ENCODE peak calls at places on chromosomes 5 and 9, in nine cellular contexts. U is hypothalamus; S is CD8-positive, alpha-beta memory T cell; P is lower lobe of right lung; Y is stimulated activated naive CD8-positive, alpha-beta T cell treated with anti-CD3 and anti-CD28 coated beads, Interleukin-15, Interleukin-2, amounts not matched to agents 100 U/mL and 50 U/mL, for 24 hours; A is suprapubic skin; J is stimulated activated CD4-positive, alpha-beta T cell treated with anti-CD3 and anti-CD28 coated beads, Interleukin-2, amount 100 ng/mL, for 24 hours; R is NCI-H1092 treated with DMSO at 0.1 percent for 48 hours; C is A172. B is an unnamed sample.

GRCh38 chr9:127076860-127077657 is 45.4 kb downstream of the ANGPTL2 start:
- DNase-seq in U (no peak), S (no peak), P (no peak), Y (no peak), A (no peak), J (no peak), R (no peak), C (no peak), B (no peak)

GRCh38 chr5:93123127-93123526 is 457.9 kb downstream of the NR2F1-AS1 start:
- DNase-seq in U (no peak), S (no peak), P (no peak), Y (no peak), A (no peak), J (no peak), R (no peak), C (no peak), B (no peak)

GRCh38 chr5:176499273-176499672 is 37.9 kb downstream of the RNF44 start:
- DNase-seq in U (no peak), S (no peak), P (no peak), Y (no peak), A (no peak), J (no peak), R (no peak), C (no peak), B (no peak)

GRCh38 chr5:163821142-163821541 is 315.7 kb downstream of the MAT2B start:
- DNase-seq in U (no peak), S (no peak), P (no peak), Y (no peak), A (no peak), J (no peak), R (no peak), C (no peak), B (no peak)

GRCh38 chr5:176447538-176447981 is 625 bp upstream of the FAF2 start:
- DNase-seq in U (no peak), S (no peak), P (no peak), Y (no peak), A (peak), J (no peak), R (peak), C (no peak), B (no peak)

GRCh38 chr5:101904736-101905135 is 391.3 kb downstream of the SLCO4C1 start:
- DNase-seq in U (no peak), S (no peak), P (no peak), Y (no peak), A (no peak), J (no peak), R (no peak), C (no peak), B (no peak)

GRCh38 chr5:173907686-173908371 is 19.7 kb downstream of the CPEB4 start:
- DNase-seq in U (no peak), S (no peak), P (no peak), Y (no peak), A (no peak), J (no peak), R (no peak), C (no peak), B (no peak)

GRCh38 chr9:81492710-81493447 is 196.5 kb downstream of the TLE1 start:
- DNase-seq in U (no peak), S (no peak), P (no peak), Y (no peak), A (no peak), J (no peak), R (peak), C (peak), B (no peak)

GRCh38 chr5:581941-582340 is 30.2 kb upstream of the CEP72 start:
- DNase-seq in U (no peak), S (no peak), P (no peak), Y (no peak), A (peak), J (no peak), R (no peak), C (no peak), B (peak)

GRCh38 chr9:87152206-87152605 is 204.9 kb upstream of the GAS1 start:
- DNase-seq in U (no peak), S (no peak), P (no peak), Y (no peak), A (no peak), J (no peak), R (no peak), C (no peak), B (no peak)

GRCh38 chr5:51053361-51053760 is 329.9 kb upstream of the ISL1 start:
- DNase-seq in U (no peak), S (no peak), P (no peak), Y (no peak), A (no peak), J (no peak), R (no peak), C (no peak), B (no peak)

GRCh38 chr5:138180183-138180782 is 1.4 kb downstream of the KIF20A start:
- DNase-seq in U (no peak), S (no peak), P (no peak), Y (no peak), A (no peak), J (no peak), R (peak), C (peak), B (no peak)

GRCh38 chr5:89998505-89998904 is 411.1 kb downstream of the CETN3 start:
- DNase-seq in U (no peak), S (no peak), P (no peak), Y (no peak), A (no peak), J (no peak), R (no peak), C (no peak), B (no peak)

GRCh38 chr5:42675602-42676001 is 81.0 kb upstream of the CCDC152 start:
- DNase-seq in U (no peak), S (no peak), P (no peak), Y (no peak), A (no peak), J (no peak), R (no peak), C (no peak), B (no peak)

GRCh38 chr5:133428072-133428660 is 184.2 kb downstream of the FSTL4 start:
- DNase-seq in U (no peak), S (no peak), P (no peak), Y (no peak), A (no peak), J (peak), R (no peak), C (no peak), B (no peak)

GRCh38 chr9:137411670-137412380 is 11.1 kb downstream of the EXD3 start:
- DNase-seq in U (no peak), S (no peak), P (peak), Y (peak), A (no peak), J (peak), R (no peak), C (peak), B (no peak)

GRCh38 chr5:126857472-126858410 is 80.8 kb downstream of the LMNB1 start:
- DNase-seq in U (peak), S (no peak), P (no peak), Y (no peak), A (no peak), J (no peak), R (no peak), C (no peak), B (no peak)

GRCh38 chr9:22469928-22470544 is 23.4 kb downstream of the DMRTA1 start:
- DNase-seq in U (no peak), S (no peak), P (no peak), Y (peak), A (no peak), J (no peak), R (peak), C (peak), B (no peak)

GRCh38 chr5:141234109-141234508 is 11.0 kb downstream of the PCDHB14 start:
- DNase-seq in U (no peak), S (no peak), P (no peak), Y (no peak), A (no peak), J (no peak), R (no peak), C (no peak), B (no peak)

GRCh38 chr9:15927131-15927530 is 374.3 kb downstream of the CCDC171 start:
- DNase-seq in U (no peak), S (no peak), P (no peak), Y (no peak), A (no peak), J (no peak), R (no peak), C (no peak), B (no peak)

GRCh38 chr5:163489055-163489744 is 16.2 kb upstream of the MAT2B start:
- DNase-seq in U (no peak), S (no peak), P (no peak), Y (no peak), A (no peak), J (no peak), R (no peak), C (peak), B (no peak)

GRCh38 chr5:1685076-1685475 is 114.6 kb downstream of the MRPL36 start:
- DNase-seq in U (no peak), S (no peak), P (no peak), Y (no peak), A (no peak), J (no peak), R (no peak), C (no peak), B (no peak)

GRCh38 chr9:76181020-76181641 is 213.1 kb downstream of the RFK start:
- DNase-seq in U (no peak), S (no peak), P (no peak), Y (no peak), A (no peak), J (no peak), R (no peak), C (peak), B (no peak)

GRCh38 chr5:170297589-170298462 is at the start of gene LCP2:
- DNase-seq in U (no peak), S (peak), P (no peak), Y (no peak), A (no peak), J (peak), R (no peak), C (no peak), B (no peak)

GRCh38 chr5:3325206-3325605 is 270.4 kb upstream of the IRX1 start:
- DNase-seq in U (no peak), S (no peak), P (no peak), Y (no peak), A (no peak), J (no peak), R (peak), C (no peak), B (no peak)

GRCh38 chr5:149765932-149766331 is 35.8 kb downstream of the PPARGC1B start:
- DNase-seq in U (no peak), S (no peak), P (no peak), Y (no peak), A (no peak), J (no peak), R (no peak), C (no peak), B (no peak)

GRCh38 chr9:69027355-69028097 is 8.0 kb upstream of the FXN start:
- DNase-seq in U (peak), S (no peak), P (no peak), Y (peak), A (peak), J (peak), R (peak), C (peak), B (no peak)

GRCh38 chr9:19162956-19163355 is 35.7 kb upstream of the PLIN2 start:
- DNase-seq in U (no peak), S (no peak), P (peak), Y (no peak), A (no peak), J (no peak), R (no peak), C (peak), B (no peak)

GRCh38 chr9:138075496-138075895 is 197.9 kb downstream of the CACNA1B start:
- DNase-seq in U (no peak), S (no peak), P (no peak), Y (no peak), A (peak), J (no peak), R (no peak), C (no peak), B (no peak)

GRCh38 chr5:175902013-175902412 is 30.6 kb downstream of the CPLX2 start:
- DNase-seq in U (no peak), S (no peak), P (no peak), Y (no peak), A (no peak), J (no peak), R (peak), C (no peak), B (no peak)

GRCh38 chr5:83553000-83553486 is 81.5 kb downstream of the VCAN start:
- DNase-seq in U (no peak), S (no peak), P (no peak), Y (no peak), A (peak), J (no peak), R (no peak), C (no peak), B (no peak)

GRCh38 chr5:153610009-153610408 is 119.5 kb downstream of the GRIA1 start:
- DNase-seq in U (no peak), S (no peak), P (no peak), Y (no peak), A (no peak), J (no peak), R (no peak), C (no peak), B (no peak)

GRCh38 chr5:143166661-143167420 is 236.6 kb downstream of the NR3C1 start:
- DNase-seq in U (no peak), S (no peak), P (no peak), Y (no peak), A (no peak), J (no peak), R (no peak), C (no peak), B (no peak)

GRCh38 chr9:93567271-93567959 is 9.0 kb upstream of the PHF2 start:
- DNase-seq in U (no peak), S (no peak), P (peak), Y (no peak), A (no peak), J (no peak), R (peak), C (no peak), B (no peak)

GRCh38 chr9:37902804-37903580 is 935 bp downstream of the SLC25A51 start:
- DNase-seq in U (no peak), S (no peak), P (no peak), Y (no peak), A (peak), J (no peak), R (peak), C (peak), B (no peak)

GRCh38 chr9:98708103-98708932 is 417 bp downstream of the GABBR2 start:
- DNase-seq in U (no peak), S (no peak), P (no peak), Y (no peak), A (no peak), J (no peak), R (peak), C (no peak), B (no peak)

GRCh38 chr5:59621477-59621876 is 272.0 kb downstream of the PDE4D start:
- DNase-seq in U (no peak), S (no peak), P (no peak), Y (no peak), A (no peak), J (no peak), R (no peak), C (no peak), B (no peak)